ENCODE peak calls at places on chromosomes 6 and 20, in seven cellular contexts. T, W, M, I, K, E and L are unnamed samples.

GRCh38 chr20:51529758-51530157 is 12.8 kb downstream of the NFATC2 start:
- DNase-seq in K (peak), M (no peak), T (no peak), W (no peak), E (peak), I (no peak), L (peak)

GRCh38 chr20:25470045-25470444 is 62.6 kb downstream of the GINS1 start:
- DNase-seq in T (peak), I (no peak), E (peak), K (peak), W (no peak), M (no peak), L (peak)

GRCh38 chr6:30826961-30827342 is 57.4 kb upstream of the DDR1 start:
- DNase-seq in W (no peak), T (no peak), E (no peak), K (no peak), M (no peak), I (no peak), L (no peak)

GRCh38 chr20:62977613-62978558 is 25.4 kb downstream of the SLC17A9 start:
- DNase-seq in K (no peak), T (no peak), E (peak), I (no peak), W (no peak), M (no peak), L (peak)

GRCh38 chr6:118776607-118777549 is 117.1 kb upstream of the ASF1A start:
- DNase-seq in K (peak), T (peak), I (peak), W (peak), M (peak), E (peak), L (peak)

GRCh38 chr6:41939848-41940758 is 1.5 kb downstream of the CCND3 start:
- DNase-seq in T (peak), K (peak), W (no peak), M (no peak), I (no peak), E (peak), L (peak)

GRCh38 chr20:21315138-21315537 is 12.0 kb downstream of the XRN2 start:
- DNase-seq in K (peak), I (no peak), M (peak), T (peak), W (no peak), E (peak), L (no peak)

GRCh38 chr20:43530321-43531090 is 23.0 kb downstream of the L3MBTL1 start:
- DNase-seq in E (no peak), K (no peak), I (no peak), M (no peak), W (no peak), T (no peak), L (no peak)

GRCh38 chr6:42394881-42395620 is 56.7 kb downstream of the TRERF1 start:
- DNase-seq in E (no peak), K (no peak), I (no peak), W (no peak), T (no peak), M (no peak), L (peak)

GRCh38 chr6:40350193-40350941 is 236.8 kb downstream of the LRFN2 start:
- DNase-seq in M (no peak), W (no peak), E (no peak), K (no peak), T (no peak), I (no peak), L (no peak)

GRCh38 chr6:124131259-124131658 is 327.6 kb downstream of the NKAIN2 start:
- DNase-seq in K (peak), M (no peak), E (no peak), I (no peak), T (peak), W (peak), L (no peak)

GRCh38 chr6:137698636-137699035 is 168.4 kb upstream of the TNFAIP3 start:
- DNase-seq in E (no peak), T (no peak), W (no peak), M (no peak), K (no peak), I (no peak), L (no peak)

GRCh38 chr6:47571488-47571887 is 93.9 kb downstream of the CD2AP start:
- DNase-seq in W (no peak), E (no peak), I (no peak), M (no peak), T (peak), K (no peak), L (no peak)

GRCh38 chr20:11274137-11274536 is 600.3 kb upstream of the JAG1 start:
- DNase-seq in W (no peak), K (peak), I (peak), M (peak), T (peak), E (peak), L (peak)

GRCh38 chr6:129929433-129929832 is 68.3 kb upstream of the TMEM244 start:
- DNase-seq in T (peak), E (no peak), I (no peak), W (no peak), M (peak), K (peak), L (no peak)

GRCh38 chr6:56211724-56212123 is 35.7 kb downstream of the COL21A1 start:
- DNase-seq in W (no peak), E (no peak), K (no peak), T (no peak), M (no peak), I (no peak), L (no peak)

GRCh38 chr6:26065952-26066380 is 21.3 kb upstream of the HFE start:
- DNase-seq in I (peak), T (peak), K (peak), E (peak), W (peak), M (no peak), L (peak)

GRCh38 chr20:47677314-47678129 is 107.8 kb downstream of the SULF2 start:
- DNase-seq in T (peak), M (no peak), I (no peak), E (peak), K (peak), W (peak), L (peak)

GRCh38 chr6:123489589-123489988 is 147.2 kb downstream of the TRDN start:
- DNase-seq in K (peak), E (no peak), M (no peak), W (no peak), T (peak), I (no peak), L (no peak)

GRCh38 chr6:100568255-100568654 is 103.5 kb upstream of the SIM1 start:
- DNase-seq in W (no peak), E (no peak), I (no peak), K (no peak), T (no peak), M (no peak), L (no peak)

GRCh38 chr6:124676033-124676432 is 286.2 kb upstream of the RNF217 start:
- DNase-seq in K (peak), E (no peak), W (peak), M (no peak), I (no peak), T (peak), L (no peak)

GRCh38 chr6:18340781-18341551 is 46.2 kb upstream of the RNF144B start:
- DNase-seq in I (no peak), E (no peak), K (no peak), M (no peak), W (no peak), T (no peak), L (peak)

GRCh38 chr6:155380666-155381332 is 66.5 kb upstream of the TFB1M start:
- DNase-seq in K (no peak), W (no peak), T (no peak), M (no peak), I (no peak), E (peak), L (peak)

GRCh38 chr20:49575551-49576060 is 7.7 kb upstream of the PTGIS start:
- DNase-seq in M (no peak), T (no peak), I (no peak), E (no peak), W (no peak), K (no peak), L (peak)

GRCh38 chr6:2215342-2215741 is 30.1 kb downstream of the GMDS start:
- DNase-seq in K (no peak), M (no peak), E (no peak), W (no peak), I (no peak), T (no peak), L (no peak)

GRCh38 chr20:14959506-14960493 is 622.4 kb upstream of the FLRT3 start:
- DNase-seq in K (no peak), M (no peak), E (no peak), T (peak), I (no peak), W (no peak), L (no peak)

GRCh38 chr20:5735845-5736530 is 14.2 kb upstream of the SHLD1 start:
- DNase-seq in K (peak), E (no peak), I (no peak), W (no peak), T (peak), M (no peak), L (no peak)

GRCh38 chr6:134015719-134016557 is 36.5 kb downstream of the SLC2A12 start:
- DNase-seq in M (no peak), W (no peak), E (no peak), K (no peak), I (no peak), T (no peak), L (peak)

GRCh38 chr20:22686097-22686496 is 101.7 kb upstream of the FOXA2 start:
- DNase-seq in T (peak), M (peak), K (peak), W (no peak), E (no peak), I (peak), L (peak)

GRCh38 chr6:160086754-160087153 is 34.9 kb upstream of the SLC22A1 start:
- DNase-seq in K (no peak), W (no peak), I (no peak), M (no peak), E (no peak), T (no peak), L (no peak)

GRCh38 chr6:1325471-1326309 is 13.8 kb downstream of the FOXQ1 start:
- DNase-seq in K (peak), W (peak), E (no peak), M (peak), I (no peak), T (peak), L (no peak)

GRCh38 chr20:8234580-8234979 is 102.5 kb downstream of the PLCB1 start:
- DNase-seq in E (no peak), W (no peak), M (no peak), I (no peak), T (no peak), K (no peak), L (no peak)

GRCh38 chr6:19536838-19537237 is 300.3 kb upstream of the ID4 start:
- DNase-seq in M (no peak), K (no peak), E (no peak), W (no peak), T (no peak), I (no peak), L (no peak)

GRCh38 chr6:18432180-18432579 is 45.0 kb downstream of the RNF144B start:
- DNase-seq in M (peak), E (no peak), I (no peak), W (peak), K (peak), T (peak), L (no peak)

GRCh38 chr6:53464942-53465460 is 79.9 kb downstream of the GCLC start:
- DNase-seq in K (peak), T (no peak), W (no peak), M (no peak), E (no peak), I (no peak), L (no peak)

GRCh38 chr6:37866590-37867507 is 47.3 kb downstream of the ZFAND3 start:
- DNase-seq in M (no peak), T (no peak), I (no peak), K (no peak), E (no peak), W (no peak), L (no peak)
- H3K4me3 ChIP-seq in M (no peak), T (no peak), I (no peak), K (no peak), E (no peak), W (no peak), L (no peak)

GRCh38 chr6:28213213-28213523 is 11.9 kb upstream of the ZSCAN9 start:
- DNase-seq in K (no peak), T (no peak), E (no peak), M (no peak), W (no peak), I (no peak), L (no peak)

GRCh38 chr6:28209753-28210535 is 15.1 kb upstream of the ZSCAN9 start:
- DNase-seq in I (no peak), K (no peak), T (no peak), M (no peak), E (no peak), W (no peak), L (no peak)

GRCh38 chr6:28215425-28215824 is 9.7 kb upstream of the ZSCAN9 start:
- DNase-seq in E (no peak), I (no peak), W (no peak), M (no peak), T (peak), K (peak), L (no peak)

GRCh38 chr6:28211840-28212509 is 13.1 kb upstream of the ZSCAN9 start:
- DNase-seq in E (no peak), W (no peak), M (no peak), T (no peak), K (peak), I (no peak), L (peak)

GRCh38 chr6:28212510-28213212 is 12.4 kb upstream of the ZSCAN9 start:
- DNase-seq in M (peak), W (peak), I (no peak), E (peak), K (peak), T (peak), L (peak)
- H3K4me3 ChIP-seq in M (peak), W (peak), I (peak), E (no peak), K (peak), T (peak), L (peak)

GRCh38 chr20:31822421-31823330 is 3.5 kb downstream of the MYLK2 start:
- DNase-seq in M (no peak), W (no peak), K (peak), E (peak), T (peak), I (peak), L (peak)
- H3K4me3 ChIP-seq in M (peak), W (peak), K (no peak), E (no peak), T (no peak), I (no peak), L (no peak)

GRCh38 chr6:139375239-139376053 is 998 bp upstream of the CITED2 start:
- DNase-seq in M (peak), K (peak), T (peak), W (peak), I (peak), E (peak), L (peak)
- H3K4me3 ChIP-seq in M (peak), K (peak), T (peak), W (peak), I (peak), E (peak), L (peak)

GRCh38 chr6:85452441-85452881 is 2.6 kb downstream of the NT5E start:
- DNase-seq in T (peak), K (peak), M (peak), W (no peak), I (no peak), E (no peak), L (no peak)

GRCh38 chr6:85455627-85456026 is 5.7 kb downstream of the NT5E start:
- DNase-seq in M (no peak), E (no peak), W (no peak), I (no peak), T (no peak), K (no peak), L (no peak)

GRCh38 chr6:85453052-85453451 is 3.2 kb downstream of the NT5E start:
- DNase-seq in M (no peak), I (no peak), E (no peak), T (no peak), K (no peak), W (no peak), L (no peak)

GRCh38 chr6:85451586-85452306 is 1.9 kb downstream of the NT5E start:
- DNase-seq in E (no peak), K (no peak), I (no peak), M (no peak), T (no peak), W (no peak), L (no peak)

GRCh38 chr6:85453490-85453889 is 3.6 kb downstream of the NT5E start:
- DNase-seq in K (no peak), I (no peak), T (no peak), M (no peak), W (no peak), E (peak), L (no peak)
- H3K4me3 ChIP-seq in K (peak), I (no peak), T (no peak), M (peak), W (no peak), E (no peak), L (no peak)